ENCODE peak calls at places on chromosome 7, in ten cellular contexts. One of them, this sample, is unnamed.

GRCh38 chr7:36896956-36897594 is 172.8 kb upstream of the AOAH start:
- DNase-seq in HCEC 1CT: no peak
- DNase-seq in naive thymus-derived CD4-positive, alpha-beta T cell: no peak
- DNase-seq in immature natural killer cell: no peak
- DNase-seq in GM18507: no peak
- DNase-seq in GM19239: no peak
- DNase-seq in HTR-8/SVneo: no peak
- DNase-seq in HEK293T: no peak
- DNase-seq in activated T-cell treated with anti-CD3 and anti-CD28 coated beads for 24 hours: no peak
- DNase-seq in kidney epithelial cell: no peak
- DNase-seq in this sample: no peak

GRCh38 chr7:82700739-82701138 is 257.2 kb upstream of the CACNA2D1 start:
- DNase-seq in HCEC 1CT: no peak
- DNase-seq in naive thymus-derived CD4-positive, alpha-beta T cell: no peak
- DNase-seq in immature natural killer cell: no peak
- DNase-seq in GM18507: no peak
- DNase-seq in GM19239: no peak
- DNase-seq in HTR-8/SVneo: no peak
- DNase-seq in HEK293T: no peak
- DNase-seq in activated T-cell treated with anti-CD3 and anti-CD28 coated beads for 24 hours: no peak
- DNase-seq in kidney epithelial cell: no peak
- DNase-seq in this sample: no peak

GRCh38 chr7:131328387-131329175 is 905 bp downstream of the MKLN1 start:
- DNase-seq in HCEC 1CT: peak
- DNase-seq in naive thymus-derived CD4-positive, alpha-beta T cell: no peak
- DNase-seq in immature natural killer cell: no peak
- DNase-seq in GM18507: no peak
- DNase-seq in GM19239: no peak
- DNase-seq in HTR-8/SVneo: peak
- DNase-seq in HEK293T: no peak
- DNase-seq in activated T-cell treated with anti-CD3 and anti-CD28 coated beads for 24 hours: no peak
- DNase-seq in kidney epithelial cell: no peak
- DNase-seq in this sample: no peak

GRCh38 chr7:55086413-55087201 is 67.8 kb downstream of the EGFR start:
- DNase-seq in HCEC 1CT: peak
- DNase-seq in naive thymus-derived CD4-positive, alpha-beta T cell: no peak
- DNase-seq in immature natural killer cell: peak
- DNase-seq in GM18507: peak
- DNase-seq in GM19239: no peak
- DNase-seq in HTR-8/SVneo: peak
- DNase-seq in HEK293T: no peak
- DNase-seq in activated T-cell treated with anti-CD3 and anti-CD28 coated beads for 24 hours: no peak
- DNase-seq in kidney epithelial cell: peak
- DNase-seq in this sample: no peak

GRCh38 chr7:32507416-32507815 is 12.1 kb downstream of the AVL9 start:
- DNase-seq in HCEC 1CT: peak
- DNase-seq in naive thymus-derived CD4-positive, alpha-beta T cell: no peak
- DNase-seq in immature natural killer cell: no peak
- DNase-seq in GM18507: no peak
- DNase-seq in GM19239: no peak
- DNase-seq in HTR-8/SVneo: no peak
- DNase-seq in HEK293T: no peak
- DNase-seq in activated T-cell treated with anti-CD3 and anti-CD28 coated beads for 24 hours: no peak
- DNase-seq in kidney epithelial cell: no peak
- DNase-seq in this sample: no peak

GRCh38 chr7:135224027-135224426 is 9.6 kb upstream of the STRA8 start:
- DNase-seq in HCEC 1CT: no peak
- DNase-seq in naive thymus-derived CD4-positive, alpha-beta T cell: no peak
- DNase-seq in immature natural killer cell: no peak
- DNase-seq in GM18507: no peak
- DNase-seq in GM19239: no peak
- DNase-seq in HTR-8/SVneo: no peak
- DNase-seq in HEK293T: no peak
- DNase-seq in activated T-cell treated with anti-CD3 and anti-CD28 coated beads for 24 hours: no peak
- DNase-seq in kidney epithelial cell: no peak
- DNase-seq in this sample: no peak

GRCh38 chr7:132138817-132139216 is 437.5 kb downstream of the PLXNA4 start:
- DNase-seq in HCEC 1CT: no peak
- DNase-seq in naive thymus-derived CD4-positive, alpha-beta T cell: no peak
- DNase-seq in immature natural killer cell: no peak
- DNase-seq in GM18507: no peak
- DNase-seq in GM19239: no peak
- DNase-seq in HTR-8/SVneo: no peak
- DNase-seq in HEK293T: no peak
- DNase-seq in activated T-cell treated with anti-CD3 and anti-CD28 coated beads for 24 hours: no peak
- DNase-seq in kidney epithelial cell: peak
- DNase-seq in this sample: no peak

GRCh38 chr7:8149222-8149621 is 112.7 kb downstream of the ICA1 start:
- DNase-seq in HCEC 1CT: no peak
- DNase-seq in naive thymus-derived CD4-positive, alpha-beta T cell: no peak
- DNase-seq in immature natural killer cell: no peak
- DNase-seq in GM18507: no peak
- DNase-seq in GM19239: no peak
- DNase-seq in HTR-8/SVneo: no peak
- DNase-seq in HEK293T: no peak
- DNase-seq in activated T-cell treated with anti-CD3 and anti-CD28 coated beads for 24 hours: no peak
- DNase-seq in kidney epithelial cell: no peak
- DNase-seq in this sample: no peak

GRCh38 chr7:40697653-40698052 is 562.8 kb downstream of the SUGCT start:
- DNase-seq in HCEC 1CT: no peak
- DNase-seq in naive thymus-derived CD4-positive, alpha-beta T cell: no peak
- DNase-seq in immature natural killer cell: no peak
- DNase-seq in GM18507: no peak
- DNase-seq in GM19239: no peak
- DNase-seq in HTR-8/SVneo: no peak
- DNase-seq in HEK293T: no peak
- DNase-seq in activated T-cell treated with anti-CD3 and anti-CD28 coated beads for 24 hours: no peak
- DNase-seq in kidney epithelial cell: no peak
- DNase-seq in this sample: no peak

GRCh38 chr7:104267701-104268368 is 60.0 kb upstream of the ORC5 start:
- DNase-seq in HCEC 1CT: peak
- DNase-seq in naive thymus-derived CD4-positive, alpha-beta T cell: no peak
- DNase-seq in immature natural killer cell: no peak
- DNase-seq in GM18507: no peak
- DNase-seq in GM19239: no peak
- DNase-seq in HTR-8/SVneo: no peak
- DNase-seq in HEK293T: peak
- DNase-seq in activated T-cell treated with anti-CD3 and anti-CD28 coated beads for 24 hours: no peak
- DNase-seq in kidney epithelial cell: no peak
- DNase-seq in this sample: no peak

This sample was measured in GM12864.